ENCODE peak calls at places on chromosome 7, in ten cellular contexts. One of them, this sample, is unnamed.

GRCh38 chr7:28478661-28479060 is 66.3 kb downstream of the CREB5 start:
- DNase-seq in tibial artery: no peak
- DNase-seq in sigmoid colon: no peak
- DNase-seq in HCT116: no peak
- DNase-seq in H1: no peak
- DNase-seq in Peyer's patch: no peak
- DNase-seq in heart left ventricle: no peak
- DNase-seq in uterus: no peak
- DNase-seq in AG04449: no peak
- DNase-seq in brain microvascular endothelial cell: no peak
- DNase-seq in this sample: no peak

GRCh38 chr7:25653412-25653811 is 425.1 kb upstream of the NPVF start:
- DNase-seq in tibial artery: no peak
- DNase-seq in sigmoid colon: no peak
- DNase-seq in HCT116: no peak
- DNase-seq in H1: no peak
- DNase-seq in Peyer's patch: no peak
- DNase-seq in heart left ventricle: no peak
- DNase-seq in uterus: no peak
- DNase-seq in AG04449: no peak
- DNase-seq in brain microvascular endothelial cell: no peak
- DNase-seq in this sample: no peak

GRCh38 chr7:128055668-128056067 is 24.4 kb upstream of the LRRC4 start:
- DNase-seq in tibial artery: no peak
- DNase-seq in sigmoid colon: no peak
- DNase-seq in HCT116: no peak
- DNase-seq in H1: no peak
- DNase-seq in Peyer's patch: no peak
- DNase-seq in heart left ventricle: no peak
- DNase-seq in uterus: no peak
- DNase-seq in AG04449: no peak
- DNase-seq in brain microvascular endothelial cell: no peak
- DNase-seq in this sample: no peak

GRCh38 chr7:130242198-130243014 is 24.3 kb upstream of the CPA2 start:
- DNase-seq in tibial artery: peak; percentile 39
- DNase-seq in sigmoid colon: no peak
- DNase-seq in HCT116: peak; percentile 24
- DNase-seq in H1: peak; percentile 85
- DNase-seq in Peyer's patch: peak; percentile 65
- DNase-seq in heart left ventricle: peak; percentile 71
- DNase-seq in uterus: peak; percentile 29
- DNase-seq in AG04449: peak; percentile 46
- DNase-seq in brain microvascular endothelial cell: peak; percentile 86
- DNase-seq in this sample: no peak

GRCh38 chr7:127674361-127674760 is 22.4 kb downstream of the SND1 start:
- DNase-seq in tibial artery: no peak
- DNase-seq in sigmoid colon: no peak
- DNase-seq in HCT116: no peak
- DNase-seq in H1: no peak
- DNase-seq in Peyer's patch: no peak
- DNase-seq in heart left ventricle: no peak
- DNase-seq in uterus: no peak
- DNase-seq in AG04449: no peak
- DNase-seq in brain microvascular endothelial cell: no peak
- DNase-seq in this sample: no peak

GRCh38 chr7:111561659-111561908 is 708 bp downstream of the IMMP2L start:
- DNase-seq in tibial artery: no peak
- DNase-seq in sigmoid colon: no peak
- DNase-seq in HCT116: no peak
- DNase-seq in H1: peak; percentile 52
- DNase-seq in Peyer's patch: no peak
- DNase-seq in heart left ventricle: no peak
- DNase-seq in uterus: no peak
- DNase-seq in AG04449: no peak
- DNase-seq in brain microvascular endothelial cell: peak; percentile 4
- DNase-seq in this sample: no peak

GRCh38 chr7:40680657-40681056 is 545.9 kb downstream of the SUGCT start:
- DNase-seq in tibial artery: no peak
- DNase-seq in sigmoid colon: no peak
- DNase-seq in HCT116: peak; percentile 34
- DNase-seq in H1: no peak
- DNase-seq in Peyer's patch: no peak
- DNase-seq in heart left ventricle: no peak
- DNase-seq in uterus: no peak
- DNase-seq in AG04449: no peak
- DNase-seq in brain microvascular endothelial cell: no peak
- DNase-seq in this sample: no peak

GRCh38 chr7:11252705-11253272 is 279.1 kb downstream of the PHF14 start:
- DNase-seq in tibial artery: no peak
- DNase-seq in sigmoid colon: no peak
- DNase-seq in HCT116: no peak
- DNase-seq in H1: no peak
- DNase-seq in Peyer's patch: no peak
- DNase-seq in heart left ventricle: no peak
- DNase-seq in uterus: no peak
- DNase-seq in AG04449: no peak
- DNase-seq in brain microvascular endothelial cell: no peak
- DNase-seq in this sample: no peak

DNA sequence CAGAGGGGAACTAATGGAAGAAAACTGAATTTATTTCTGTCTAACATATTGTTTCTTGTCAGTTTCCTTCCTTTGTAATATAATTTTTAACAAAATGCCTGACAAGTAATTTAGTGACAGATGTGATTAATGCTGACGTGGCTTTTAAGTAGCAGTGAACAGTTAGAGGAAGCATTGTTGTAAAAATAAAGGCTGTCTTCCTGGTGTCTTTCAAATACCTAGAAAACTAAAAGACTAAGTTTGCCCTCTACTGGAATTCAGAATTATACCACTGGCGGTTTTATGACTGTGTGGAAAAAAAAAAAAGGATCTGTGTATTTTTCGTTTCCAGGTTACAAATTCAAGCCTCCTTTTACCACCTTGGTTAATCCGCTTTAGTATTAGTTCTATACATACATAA is 217.1 kb upstream of the DPP6 start:
- DNase-seq in tibial artery: no peak
- DNase-seq in sigmoid colon: no peak
- DNase-seq in HCT116: no peak
- DNase-seq in H1: no peak
- DNase-seq in Peyer's patch: no peak
- DNase-seq in heart left ventricle: no peak
- DNase-seq in uterus: no peak
- DNase-seq in AG04449: no peak
- DNase-seq in brain microvascular endothelial cell: no peak
- DNase-seq in this sample: no peak
- TF ChIP-seq CTCF in tibial artery: no peak
- TF ChIP-seq CTCF in sigmoid colon: no peak
- TF ChIP-seq CTCF in HCT116: no peak
- TF ChIP-seq CTCF in H1: no peak
- TF ChIP-seq CTCF in Peyer's patch: no peak
- TF ChIP-seq CTCF in heart left ventricle: no peak
- TF ChIP-seq CTCF in uterus: peak; percentile 31
- TF ChIP-seq CTCF in AG04449: no peak
- TF ChIP-seq CTCF in brain microvascular endothelial cell: no peak
- TF ChIP-seq CTCF in this sample: no peak

DNA sequence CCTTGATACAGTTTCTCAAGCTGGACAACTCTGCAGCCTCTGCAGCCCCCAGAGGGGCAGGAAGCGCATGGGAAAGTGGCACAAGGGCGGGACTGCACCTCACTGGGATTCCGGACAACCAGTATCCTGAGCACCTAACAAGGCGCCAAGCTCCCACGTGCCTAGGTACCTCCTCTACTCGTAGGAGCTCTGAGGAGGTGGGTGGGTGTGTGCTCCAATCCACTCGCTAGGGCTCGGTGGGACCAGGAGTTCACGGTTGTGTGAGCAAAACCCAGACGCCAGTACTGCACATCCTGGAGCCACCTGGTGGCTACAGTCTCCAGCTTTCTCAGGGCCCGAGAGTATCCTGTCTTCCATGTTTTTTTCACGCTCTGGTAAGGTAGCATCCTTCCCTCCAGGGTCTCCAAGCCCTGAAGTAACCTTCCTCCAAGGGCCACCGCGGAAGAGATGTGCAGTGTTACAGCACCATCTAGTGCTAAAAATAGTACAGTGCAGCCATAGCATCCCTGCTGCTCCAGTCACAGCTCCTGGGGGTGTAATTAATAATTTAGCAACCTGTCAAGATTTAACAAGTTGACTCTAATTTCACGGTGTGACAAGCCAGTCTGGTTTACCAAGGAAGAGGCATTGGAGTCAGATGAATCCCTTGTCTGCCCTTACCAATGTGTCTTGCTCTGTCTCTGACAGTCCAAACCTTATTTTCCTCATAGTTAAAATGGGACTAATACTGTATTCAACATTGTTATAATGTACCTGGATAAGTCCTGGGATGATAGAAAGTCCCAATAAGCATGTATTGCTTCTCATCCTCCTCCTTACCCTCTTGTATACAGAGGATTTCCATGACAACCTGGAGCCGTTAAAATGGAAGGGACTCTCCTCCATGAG is 70.4 kb downstream of the HERPUD2 start:
- DNase-seq in tibial artery: no peak
- DNase-seq in sigmoid colon: no peak
- DNase-seq in HCT116: peak; percentile 23
- DNase-seq in H1: peak; percentile 64
- DNase-seq in Peyer's patch: no peak
- DNase-seq in heart left ventricle: no peak
- DNase-seq in uterus: no peak
- DNase-seq in AG04449: no peak
- DNase-seq in brain microvascular endothelial cell: peak; percentile 33
- DNase-seq in this sample: no peak
- H3K4me3 ChIP-seq in tibial artery: no peak overlapping the region
- H3K4me3 ChIP-seq in sigmoid colon: no peak overlapping the region
- H3K4me3 ChIP-seq in HCT116: no peak overlapping the region
- H3K4me3 ChIP-seq in H1: no peak overlapping the region
- H3K4me3 ChIP-seq in Peyer's patch: no peak overlapping the region
- H3K4me3 ChIP-seq in heart left ventricle: no peak overlapping the region
- H3K4me3 ChIP-seq in uterus: no peak overlapping the region
- H3K4me3 ChIP-seq in AG04449: no peak overlapping the region
- H3K4me3 ChIP-seq in brain microvascular endothelial cell: no peak overlapping the region
- H3K4me3 ChIP-seq in this sample: no peak overlapping the region

GRCh38 chr7:148962515-148962822 is 65.8 kb downstream of the PDIA4 start:
- DNase-seq in tibial artery: no peak
- DNase-seq in sigmoid colon: no peak
- DNase-seq in HCT116: no peak
- DNase-seq in H1: peak; percentile 62
- DNase-seq in Peyer's patch: no peak
- DNase-seq in heart left ventricle: no peak
- DNase-seq in uterus: no peak
- DNase-seq in AG04449: no peak
- DNase-seq in brain microvascular endothelial cell: no peak
- DNase-seq in this sample: no peak

GRCh38 chr7:148962823-148963582 is 65.3 kb downstream of the PDIA4 start:
- DNase-seq in tibial artery: peak; percentile 54
- DNase-seq in sigmoid colon: peak; percentile 82
- DNase-seq in HCT116: peak; percentile 60
- DNase-seq in H1: no peak
- DNase-seq in Peyer's patch: peak; percentile 72
- DNase-seq in heart left ventricle: no peak
- DNase-seq in uterus: peak; percentile 71
- DNase-seq in AG04449: no peak
- DNase-seq in brain microvascular endothelial cell: peak; percentile 51
- DNase-seq in this sample: no peak

GRCh38 chr7:148964510-148965267 is 63.6 kb downstream of the PDIA4 start:
- DNase-seq in tibial artery: no peak
- DNase-seq in sigmoid colon: no peak
- DNase-seq in HCT116: no peak
- DNase-seq in H1: no peak
- DNase-seq in Peyer's patch: no peak
- DNase-seq in heart left ventricle: no peak
- DNase-seq in uterus: no peak
- DNase-seq in AG04449: no peak
- DNase-seq in brain microvascular endothelial cell: no peak
- DNase-seq in this sample: no peak

GRCh38 chr7:148963583-148964509 is 64.5 kb downstream of the PDIA4 start:
- DNase-seq in tibial artery: no peak
- DNase-seq in sigmoid colon: no peak
- DNase-seq in HCT116: no peak
- DNase-seq in H1: no peak
- DNase-seq in Peyer's patch: no peak
- DNase-seq in heart left ventricle: no peak
- DNase-seq in uterus: no peak
- DNase-seq in AG04449: no peak
- DNase-seq in brain microvascular endothelial cell: peak; percentile 7
- DNase-seq in this sample: no peak

GRCh38 chr7:148967032-148967372 is 61.3 kb downstream of the PDIA4 start:
- DNase-seq in tibial artery: no peak
- DNase-seq in sigmoid colon: no peak
- DNase-seq in HCT116: no peak
- DNase-seq in H1: no peak
- DNase-seq in Peyer's patch: no peak
- DNase-seq in heart left ventricle: no peak
- DNase-seq in uterus: no peak
- DNase-seq in AG04449: no peak
- DNase-seq in brain microvascular endothelial cell: no peak
- DNase-seq in this sample: no peak
- TF ChIP-seq CTCF in tibial artery: no peak
- TF ChIP-seq CTCF in sigmoid colon: no peak
- TF ChIP-seq CTCF in HCT116: no peak
- TF ChIP-seq CTCF in H1: no peak
- TF ChIP-seq CTCF in Peyer's patch: no peak
- TF ChIP-seq CTCF in heart left ventricle: no peak
- TF ChIP-seq CTCF in uterus: no peak
- TF ChIP-seq CTCF in AG04449: no peak
- TF ChIP-seq CTCF in brain microvascular endothelial cell: no peak
- TF ChIP-seq CTCF in this sample: no peak

GRCh38 chr7:151248191-151249033 is at the start of gene SMARCD3:
- DNase-seq in tibial artery: peak; percentile 73
- DNase-seq in sigmoid colon: peak; percentile 80
- DNase-seq in HCT116: no peak
- DNase-seq in H1: peak; percentile 79
- DNase-seq in Peyer's patch: peak; percentile 65
- DNase-seq in heart left ventricle: peak; percentile 89
- DNase-seq in uterus: peak; percentile 64
- DNase-seq in AG04449: no peak
- DNase-seq in brain microvascular endothelial cell: peak; percentile 58
- DNase-seq in this sample: no peak

GRCh38 chr7:151249034-151249731 is 689 bp upstream of the SMARCD3 start:
- DNase-seq in tibial artery: peak; percentile 72
- DNase-seq in sigmoid colon: peak; percentile 85
- DNase-seq in HCT116: no peak
- DNase-seq in H1: peak; percentile 58
- DNase-seq in Peyer's patch: peak; percentile 66
- DNase-seq in heart left ventricle: peak; percentile 81
- DNase-seq in uterus: no peak
- DNase-seq in AG04449: no peak
- DNase-seq in brain microvascular endothelial cell: peak; percentile 59
- DNase-seq in this sample: no peak

GRCh38 chr7:151251328-151251925 is 2.9 kb upstream of the SMARCD3 start:
- DNase-seq in tibial artery: no peak
- DNase-seq in sigmoid colon: peak; percentile 81
- DNase-seq in HCT116: no peak
- DNase-seq in H1: peak; percentile 62
- DNase-seq in Peyer's patch: no peak
- DNase-seq in heart left ventricle: no peak
- DNase-seq in uterus: peak; percentile 70
- DNase-seq in AG04449: no peak
- DNase-seq in brain microvascular endothelial cell: peak; percentile 33
- DNase-seq in this sample: no peak

GRCh38 chr7:151250181-151251095 is 1.9 kb upstream of the SMARCD3 start:
- DNase-seq in tibial artery: no peak
- DNase-seq in sigmoid colon: no peak
- DNase-seq in HCT116: no peak
- DNase-seq in H1: no peak
- DNase-seq in Peyer's patch: no peak
- DNase-seq in heart left ventricle: peak; percentile 23
- DNase-seq in uterus: no peak
- DNase-seq in AG04449: no peak
- DNase-seq in brain microvascular endothelial cell: no peak
- DNase-seq in this sample: no peak

GRCh38 chr7:151249732-151250072 is 1.2 kb upstream of the SMARCD3 start:
- DNase-seq in tibial artery: peak; percentile 62
- DNase-seq in sigmoid colon: peak; percentile 87
- DNase-seq in HCT116: peak; percentile 48
- DNase-seq in H1: no peak
- DNase-seq in Peyer's patch: no peak
- DNase-seq in heart left ventricle: peak; percentile 71
- DNase-seq in uterus: peak; percentile 79
- DNase-seq in AG04449: no peak
- DNase-seq in brain microvascular endothelial cell: peak; percentile 8
- DNase-seq in this sample: no peak
- H3K4me3 ChIP-seq in tibial artery: peak overlapping the region; percentile 73
- H3K4me3 ChIP-seq in sigmoid colon: peak overlapping the region; percentile 68
- H3K4me3 ChIP-seq in HCT116: peak overlapping the region; percentile 70
- H3K4me3 ChIP-seq in H1: no peak overlapping the region
- H3K4me3 ChIP-seq in Peyer's patch: peak overlapping the region; percentile 65
- H3K4me3 ChIP-seq in heart left ventricle: peak overlapping the region; percentile 80
- H3K4me3 ChIP-seq in uterus: peak overlapping the region; percentile 61
- H3K4me3 ChIP-seq in AG04449: peak overlapping the region; percentile 75
- H3K4me3 ChIP-seq in brain microvascular endothelial cell: no peak overlapping the region
- H3K4me3 ChIP-seq in this sample: peak overlapping the region; percentile 81